ENCODE peak calls at places on chromosomes 3 and 15, in five cellular contexts. One of them, this sample, is unnamed.
A peak's percentile ranks its signal among the peaks of the same experiment; 100 is the strongest.

GRCh38 chr3:72907851-72908620 is 20.2 kb downstream of the GXYLT2 start:
- DNase-seq in A549: peak; percentile 18
- DNase-seq in stomach: no peak
- DNase-seq in hepatocyte: peak; percentile 36
- DNase-seq in cardiac muscle cell: peak; percentile 93
- DNase-seq in this sample: no peak

GRCh38 chr3:78267235-78267634 is 1227.3 kb downstream of the ROBO2 start:
- DNase-seq in A549: no peak
- DNase-seq in cardiac muscle cell: no peak
- DNase-seq in hepatocyte: no peak
- DNase-seq in stomach: no peak
- DNase-seq in this sample: no peak

GRCh38 chr15:71800835-71801745 is 9.3 kb upstream of the NR2E3 start:
- DNase-seq in A549: peak; percentile 96
- DNase-seq in cardiac muscle cell: peak; percentile 85
- DNase-seq in hepatocyte: peak; percentile 83
- DNase-seq in stomach: peak; percentile 43
- DNase-seq in this sample: peak; percentile 90

GRCh38 chr15:91967935-91968605 is 114.6 kb downstream of the SLCO3A1 start:
- DNase-seq in A549: no peak
- DNase-seq in hepatocyte: no peak
- DNase-seq in stomach: no peak
- DNase-seq in cardiac muscle cell: no peak
- DNase-seq in this sample: no peak

GRCh38 chr3:160169139-160169830 is 55.9 kb upstream of the C3orf80 start:
- DNase-seq in A549: peak; percentile 28
- DNase-seq in cardiac muscle cell: peak; percentile 76
- DNase-seq in hepatocyte: no peak
- DNase-seq in stomach: no peak
- DNase-seq in this sample: no peak

GRCh38 chr3:170307998-170308398 is 49.5 kb upstream of the SKIL start:
- DNase-seq in hepatocyte: peak; percentile 62
- DNase-seq in stomach: peak; percentile 57
- DNase-seq in A549: peak; percentile 84
- DNase-seq in cardiac muscle cell: peak; percentile 50
- DNase-seq in this sample: peak; percentile 50

GRCh38 chr3:79587150-79587549 is 180.6 kb downstream of the ROBO1 start:
- DNase-seq in cardiac muscle cell: no peak
- DNase-seq in hepatocyte: no peak
- DNase-seq in stomach: no peak
- DNase-seq in A549: no peak
- DNase-seq in this sample: no peak

GRCh38 chr3:13260259-13261103 is 159.6 kb downstream of the NUP210 start:
- DNase-seq in cardiac muscle cell: no peak
- DNase-seq in A549: no peak
- DNase-seq in stomach: no peak
- DNase-seq in hepatocyte: no peak
- DNase-seq in this sample: no peak

GRCh38 chr15:80175436-80175835 is 22.6 kb downstream of the FAH start:
- DNase-seq in stomach: no peak
- DNase-seq in cardiac muscle cell: no peak
- DNase-seq in A549: no peak
- DNase-seq in hepatocyte: no peak
- DNase-seq in this sample: no peak

GRCh38 chr3:50147861-50148260 is 7.3 kb upstream of the SEMA3F start:
- DNase-seq in hepatocyte: peak; percentile 48
- DNase-seq in cardiac muscle cell: no peak
- DNase-seq in A549: no peak
- DNase-seq in stomach: no peak
- DNase-seq in this sample: no peak

GRCh38 chr15:98727115-98728040 is 79.0 kb downstream of the IGF1R start:
- DNase-seq in A549: peak; percentile 93
- DNase-seq in stomach: peak; percentile 92
- DNase-seq in hepatocyte: peak; percentile 95
- DNase-seq in cardiac muscle cell: peak; percentile 96
- DNase-seq in this sample: peak; percentile 13

GRCh38 chr3:17478673-17479072 is 263.8 kb downstream of the TBC1D5 start:
- DNase-seq in cardiac muscle cell: peak; percentile 73
- DNase-seq in stomach: no peak
- DNase-seq in hepatocyte: peak; percentile 46
- DNase-seq in A549: peak; percentile 95
- DNase-seq in this sample: no peak

GRCh38 chr3:120093119-120093922 is 926 bp downstream of the GSK3B start:
- DNase-seq in cardiac muscle cell: peak; percentile 94
- DNase-seq in hepatocyte: peak; percentile 92
- DNase-seq in stomach: no peak
- DNase-seq in A549: peak; percentile 93
- DNase-seq in this sample: peak; percentile 73

GRCh38 chr3:177447938-177448337 is 250.7 kb upstream of the TBL1XR1 start:
- DNase-seq in hepatocyte: no peak
- DNase-seq in stomach: peak; percentile 89
- DNase-seq in cardiac muscle cell: no peak
- DNase-seq in A549: no peak
- DNase-seq in this sample: no peak

GRCh38 chr3:147191795-147192385 is 214.5 kb downstream of the ZIC4 start:
- DNase-seq in cardiac muscle cell: peak; percentile 83
- DNase-seq in hepatocyte: peak; percentile 72
- DNase-seq in A549: peak; percentile 73
- DNase-seq in stomach: no peak
- DNase-seq in this sample: peak; percentile 65

GRCh38 chr3:43181202-43181910 is 75.5 kb upstream of the POMGNT2 start:
- DNase-seq in A549: no peak
- DNase-seq in stomach: no peak
- DNase-seq in cardiac muscle cell: no peak
- DNase-seq in hepatocyte: no peak
- DNase-seq in this sample: no peak

GRCh38 chr15:64837502-64837901 is 4.2 kb upstream of the PLEKHO2 start:
- DNase-seq in hepatocyte: no peak
- DNase-seq in cardiac muscle cell: no peak
- DNase-seq in stomach: no peak
- DNase-seq in A549: no peak
- DNase-seq in this sample: no peak

GRCh38 chr15:38843736-38844590 is 279.3 kb upstream of the RASGRP1 start:
- DNase-seq in stomach: no peak
- DNase-seq in A549: no peak
- DNase-seq in cardiac muscle cell: peak; percentile 67
- DNase-seq in hepatocyte: peak; percentile 26
- DNase-seq in this sample: no peak

GRCh38 chr3:55282994-55283393 is 204.1 kb downstream of the WNT5A start:
- DNase-seq in cardiac muscle cell: no peak
- DNase-seq in hepatocyte: no peak
- DNase-seq in stomach: no peak
- DNase-seq in A549: no peak
- DNase-seq in this sample: peak; percentile 61
- H3K4me3 ChIP-seq in cardiac muscle cell: no peak overlapping the region
- H3K4me3 ChIP-seq in hepatocyte: no peak overlapping the region
- H3K4me3 ChIP-seq in stomach: no peak overlapping the region
- H3K4me3 ChIP-seq in A549: no peak overlapping the region
- H3K4me3 ChIP-seq in this sample: no peak overlapping the region

GRCh38 chr15:27752682-27753081 is 346.4 kb downstream of the OCA2 start:
- DNase-seq in stomach: no peak
- DNase-seq in hepatocyte: no peak
- DNase-seq in cardiac muscle cell: no peak
- DNase-seq in A549: no peak
- DNase-seq in this sample: no peak
- H3K9me3 ChIP-seq in stomach: peaks cover 21% of the 10 kb centered on the region
- H3K9me3 ChIP-seq in hepatocyte: no peaks in the 10 kb centered on the region
- H3K9me3 ChIP-seq in cardiac muscle cell: no peaks in the 10 kb centered on the region
- H3K9me3 ChIP-seq in A549: no peaks in the 10 kb centered on the region
- H3K9me3 ChIP-seq in this sample: no peaks in the 10 kb centered on the region

GRCh38 chr3:37940242-37940908 is 50.2 kb upstream of the VILL start:
- DNase-seq in stomach: no peak
- DNase-seq in A549: no peak
- DNase-seq in cardiac muscle cell: no peak
- DNase-seq in hepatocyte: no peak
- DNase-seq in this sample: no peak
- H3K4me1 ChIP-seq in stomach: peaks cover 53% of the 10 kb centered on the region
- H3K4me1 ChIP-seq in A549: peaks cover 32% of the 10 kb centered on the region
- H3K4me1 ChIP-seq in cardiac muscle cell: peaks cover 22% of the 10 kb centered on the region
- H3K4me1 ChIP-seq in hepatocyte: peaks cover 58% of the 10 kb centered on the region
- H3K4me1 ChIP-seq in this sample: peaks cover 16% of the 10 kb centered on the region

GRCh38 chr3:131163-131889 is 65.2 kb upstream of the CHL1 start:
- DNase-seq in hepatocyte: no peak
- DNase-seq in A549: no peak
- DNase-seq in cardiac muscle cell: no peak
- DNase-seq in stomach: no peak
- DNase-seq in this sample: peak; percentile 32
- H3K4me3 ChIP-seq in hepatocyte: no peak overlapping the region
- H3K4me3 ChIP-seq in A549: no peak overlapping the region
- H3K4me3 ChIP-seq in cardiac muscle cell: no peak overlapping the region
- H3K4me3 ChIP-seq in stomach: no peak overlapping the region
- H3K4me3 ChIP-seq in this sample: no peak overlapping the region

GRCh38 chr3:44722103-44722401 is 7.4 kb upstream of the ZNF501 start:
- DNase-seq in A549: no peak
- DNase-seq in cardiac muscle cell: no peak
- DNase-seq in stomach: no peak
- DNase-seq in hepatocyte: no peak
- DNase-seq in this sample: no peak

DNA sequence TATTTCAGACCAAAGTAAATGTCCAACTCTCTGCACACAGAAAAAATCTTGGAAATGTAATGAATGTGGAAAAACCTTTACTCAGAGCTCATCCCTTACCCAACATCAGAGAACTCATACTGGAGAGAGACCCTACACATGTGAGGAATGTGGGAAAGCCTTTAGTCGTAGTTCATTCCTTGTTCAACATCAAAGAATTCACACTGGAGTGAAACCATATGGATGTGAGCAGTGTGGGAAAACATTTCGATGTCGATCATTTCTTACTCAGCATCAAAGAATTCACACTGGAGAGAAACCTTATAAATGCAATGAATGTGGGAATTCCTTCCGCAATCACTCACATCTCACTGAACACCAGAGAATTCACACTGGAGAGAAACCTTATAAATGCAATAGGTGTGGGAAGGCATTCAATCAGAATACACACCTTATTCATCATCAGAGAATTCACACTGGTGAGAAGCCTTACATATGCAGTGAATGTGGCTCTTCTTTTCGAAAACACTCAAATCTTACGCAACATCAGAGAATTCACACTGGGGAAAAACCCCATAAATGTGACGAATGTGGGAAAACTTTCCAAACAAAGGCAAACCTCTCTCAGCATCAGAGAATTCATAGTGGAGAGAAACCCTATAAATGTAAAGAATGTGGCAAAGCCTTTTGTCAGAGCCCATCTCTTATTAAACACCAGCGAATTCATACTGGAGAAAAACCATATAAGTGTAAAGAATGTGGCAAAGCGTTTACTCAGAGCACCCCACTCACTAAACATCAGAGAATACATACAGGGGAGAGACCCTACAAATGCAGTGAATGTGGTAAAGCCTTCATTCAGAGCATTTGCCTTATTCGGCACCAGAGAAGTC is 8.0 kb upstream of the ZNF501 start:
- DNase-seq in cardiac muscle cell: peak; percentile 12
- DNase-seq in stomach: no peak
- DNase-seq in A549: peak; percentile 12
- DNase-seq in hepatocyte: no peak
- DNase-seq in this sample: no peak
- H3K9me3 ChIP-seq in cardiac muscle cell: peaks cover 4% of the 10 kb centered on the region
- H3K9me3 ChIP-seq in stomach: peaks cover 99% of the 10 kb centered on the region
- H3K9me3 ChIP-seq in A549: peaks cover 88% of the 10 kb centered on the region
- H3K9me3 ChIP-seq in hepatocyte: peaks cover 47% of the 10 kb centered on the region
- H3K9me3 ChIP-seq in this sample: peaks cover 16% of the 10 kb centered on the region